ENCODE peak calls at places on chromosomes 4 and X, in eight cellular contexts. Z, A, H, V, W, Y, I and X are unnamed samples.

GRCh38 chr4:155944516-155944915 is 9.2 kb downstream of the CTSO start:
- DNase-seq in Z (no peak), A (no peak), H (no peak), V (no peak), W (no peak), Y (no peak), I (no peak), X (no peak)

GRCh38 chr4:149987330-149987751 is 90.9 kb upstream of the DCLK2 start:
- DNase-seq in Z (no peak), A (no peak), H (no peak), V (no peak), W (no peak), Y (no peak), I (no peak), X (no peak)

GRCh38 chr4:76850010-76850441 is 47.9 kb downstream of the SOWAHB start:
- DNase-seq in Z (no peak), A (no peak), H (no peak), V (no peak), W (no peak), Y (peak; percentile 90), I (no peak), X (peak; percentile 90)

GRCh38 chr4:137755033-137755471 is 222.8 kb upstream of the PCDH18 start:
- DNase-seq in Z (no peak), A (no peak), H (no peak), V (no peak), W (no peak), Y (peak; percentile 51), I (no peak), X (peak; percentile 73)

GRCh38 chr4:54498661-54499111 is 159.1 kb upstream of the KIT start:
- DNase-seq in Z (no peak), A (no peak), H (no peak), V (no peak), W (no peak), Y (no peak), I (no peak), X (peak; percentile 34)

GRCh38 chrX:65731684-65732289 is 64.3 kb downstream of the MSN start:
- DNase-seq in Z (no peak), A (no peak), H (no peak), V (no peak), W (no peak), Y (no peak), I (no peak), X (no peak)

GRCh38 chrX:23844502-23845138 is 61.6 kb downstream of the SAT1 start:
- DNase-seq in Z (no peak), A (no peak), H (no peak), V (no peak), W (no peak), Y (no peak), I (no peak), X (no peak)

GRCh38 chrX:105323951-105324350 is 103.5 kb upstream of the TEX13A start:
- DNase-seq in Z (no peak), A (peak; percentile 18), H (no peak), V (no peak), W (no peak), Y (no peak), I (no peak), X (peak; percentile 37)

GRCh38 chr4:77852892-77853495 is 9.6 kb upstream of the MRPL1 start:
- DNase-seq in Z (no peak), A (peak; percentile 22), H (peak; percentile 68), V (peak; percentile 30), W (no peak), Y (no peak), I (peak; percentile 80), X (no peak)

GRCh38 chr4:61180405-61180804 is 19.7 kb upstream of the ADGRL3 start:
- DNase-seq in Z (no peak), A (no peak), H (no peak), V (no peak), W (no peak), Y (no peak), I (no peak), X (no peak)